ENCODE peak calls at places on chromosomes 12 and 14, in four cellular contexts. K, F, D and N are unnamed samples.

GRCh38 chr12:67827820-67828383 is 161.3 kb upstream of the IFNG-AS1 start:
- DNase-seq in K (no peak), F (peak), D (no peak), N (no peak)

GRCh38 chr14:34030864-34031263 is 80.0 kb upstream of the EGLN3 start:
- DNase-seq in K (peak), F (peak), D (no peak), N (no peak)

GRCh38 chr12:50533203-50533584 is 28.4 kb downstream of the DIP2B start:
- DNase-seq in K (no peak), F (no peak), D (no peak), N (no peak)

GRCh38 chr12:21434704-21435103 is 2.8 kb upstream of the PYROXD1 start:
- DNase-seq in K (no peak), F (no peak), D (no peak), N (no peak)

GRCh38 chr12:49665384-49665783 is 41.8 kb downstream of the FMNL3 start:
- DNase-seq in K (no peak), F (peak), D (no peak), N (no peak)

GRCh38 chr12:122887817-122888212 is 8.1 kb downstream of the VPS37B start:
- DNase-seq in K (no peak), F (no peak), D (no peak), N (no peak)

GRCh38 chr14:59028476-59029202 is 159.8 kb upstream of the DAAM1 start:
- DNase-seq in K (peak), F (peak), D (peak), N (peak)

GRCh38 chr12:103850429-103850828 is 9.4 kb upstream of the NT5DC3 start:
- DNase-seq in K (no peak), F (no peak), D (no peak), N (no peak)

GRCh38 chr14:103803661-103804060 is 43.7 kb downstream of the PPP1R13B start:
- DNase-seq in K (no peak), F (peak), D (no peak), N (no peak)

GRCh38 chr14:22070119-22070982 is 396.7 kb upstream of the OR4E1 start:
- DNase-seq in K (peak), F (peak), D (peak), N (no peak)

GRCh38 chr14:100019156-100019882 is 45.9 kb upstream of the EVL start:
- DNase-seq in K (no peak), F (peak), D (no peak), N (no peak)

GRCh38 chr14:101500681-101501080 is 60.6 kb upstream of the DIO3 start:
- DNase-seq in K (no peak), F (no peak), D (no peak), N (no peak)

GRCh38 chr12:52971701-52972329 is 22.9 kb downstream of the KRT18 start:
- DNase-seq in K (no peak), F (peak), D (no peak), N (no peak)

GRCh38 chr14:95741051-95741490 is 27.1 kb upstream of the TCL1A start:
- DNase-seq in K (no peak), F (no peak), D (no peak), N (no peak)

GRCh38 chr12:23450810-23451209 is 498.7 kb downstream of the SOX5 start:
- DNase-seq in K (no peak), F (no peak), D (no peak), N (no peak)

GRCh38 chr12:49017764-49018281 is 753 bp downstream of the PRKAG1 start:
- DNase-seq in K (no peak), F (peak), D (no peak), N (no peak)

GRCh38 chr12:109098142-109098652 is 800 bp downstream of the UNG start:
- DNase-seq in K (peak), F (peak), D (peak), N (no peak)

GRCh38 chr14:103654619-103655018 is 25.6 kb downstream of the KLC1 start:
- DNase-seq in K (no peak), F (no peak), D (no peak), N (no peak)

GRCh38 chr12:11658796-11659195 is 9.3 kb downstream of the ETV6 start:
- DNase-seq in K (no peak), F (peak), D (no peak), N (no peak)

GRCh38 chr12:95755236-95755865 is 35.2 kb downstream of the NTN4 start:
- DNase-seq in K (no peak), F (no peak), D (no peak), N (no peak)

GRCh38 chr14:91138511-91139359 is 24.9 kb downstream of the DGLUCY start:
- DNase-seq in K (no peak), F (peak), D (no peak), N (peak)

GRCh38 chr12:53867216-53868012 is 71.2 kb upstream of the HOXC13 start:
- DNase-seq in K (no peak), F (no peak), D (no peak), N (no peak)